ENCODE peak calls at places on chromosomes 1 and 21, in six cellular contexts. L, Z, P, N, X and G are unnamed samples.

GRCh38 chr1:92299477-92300125 is 742 bp downstream of the RPAP2 start:
- DNase-seq in P (peak; percentile 32), L (no peak), Z (no peak), N (peak; percentile 13), X (no peak), G (no peak)

GRCh38 chr1:87462894-87463293 is 134.2 kb downstream of the LMO4 start:
- DNase-seq in N (no peak), P (no peak), Z (no peak), L (no peak), X (no peak), G (no peak)

GRCh38 chr1:40633563-40634376 is 31.7 kb downstream of the RIMS3 start:
- DNase-seq in N (no peak), X (no peak), L (no peak), P (no peak), Z (no peak), G (no peak)

GRCh38 chr1:32144033-32144432 is 35.4 kb upstream of the TXLNA start:
- DNase-seq in N (no peak), X (no peak), L (no peak), P (no peak), Z (no peak), G (no peak)

GRCh38 chr21:43338951-43339350 is 88.0 kb downstream of the SIK1 start:
- DNase-seq in N (no peak), L (no peak), P (peak; percentile 73), Z (no peak), X (no peak), G (no peak)

GRCh38 chr1:87951852-87952251 is 623.2 kb downstream of the LMO4 start:
- DNase-seq in P (no peak), N (peak; percentile 52), X (no peak), Z (peak; percentile 59), L (no peak), G (peak; percentile 41)

GRCh38 chr1:225845633-225846259 is 35.8 kb downstream of the EPHX1 start:
- DNase-seq in N (peak; percentile 88), Z (peak; percentile 21), L (peak; percentile 75), P (peak; percentile 91), X (peak; percentile 86), G (peak; percentile 53)

GRCh38 chr21:42818328-42818749 is 61.0 kb downstream of the WDR4 start:
- DNase-seq in N (peak; percentile 68), X (no peak), Z (peak; percentile 44), P (peak; percentile 47), L (peak; percentile 59), G (no peak)